ENCODE peak calls at places on chromosomes 7 and 10, in five cellular contexts. F, K, Z, U and H are unnamed samples.

GRCh38 chr7:504221-505081 is 15.2 kb downstream of the PDGFA start:
- DNase-seq in F (no peak), K (no peak), Z (no peak), U (no peak), H (no peak)

GRCh38 chr10:47152861-47153349 is 147.1 kb upstream of the GDF10 start:
- DNase-seq in F (peak; percentile 22), K (no peak), Z (no peak), U (no peak), H (no peak)

GRCh38 chr10:24968349-24968748 is 15.9 kb upstream of the PRTFDC1 start:
- DNase-seq in F (no peak), K (no peak), Z (no peak), U (no peak), H (no peak)

GRCh38 chr7:74013539-74014272 is 14.3 kb upstream of the ELN start:
- DNase-seq in F (no peak), K (no peak), Z (no peak), U (no peak), H (no peak)

GRCh38 chr10:101066146-101066889 is 4.5 kb downstream of the KAZALD1 start:
- DNase-seq in F (peak; percentile 87), K (no peak), Z (peak; percentile 86), U (peak; percentile 82), H (peak; percentile 97)

GRCh38 chr7:108402865-108403264 is 53.4 kb downstream of the NRCAM start:
- DNase-seq in F (no peak), K (no peak), Z (no peak), U (no peak), H (no peak)

GRCh38 chr7:101243786-101244384 is 996 bp downstream of the FIS1 start:
- DNase-seq in F (no peak), K (no peak), Z (no peak), U (peak; percentile 89), H (no peak)

GRCh38 chr7:32293833-32294232 is 196.3 kb downstream of the LSM5 start:
- DNase-seq in F (no peak), K (no peak), Z (no peak), U (no peak), H (no peak)

GRCh38 chr10:69479737-69480412 is 28.6 kb downstream of the TSPAN15 start:
- DNase-seq in F (no peak), K (no peak), Z (no peak), U (no peak), H (no peak)

GRCh38 chr7:69845721-69846495 is 247.6 kb downstream of the AUTS2 start:
- DNase-seq in F (no peak), K (no peak), Z (no peak), U (no peak), H (peak; percentile 69)

GRCh38 chr10:19929466-19930140 is 113.4 kb downstream of the PLXDC2 start:
- DNase-seq in F (no peak), K (no peak), Z (no peak), U (no peak), H (no peak)

GRCh38 chr7:90411510-90411909 is 8.2 kb downstream of the CLDN12 start:
- DNase-seq in F (peak; percentile 10), K (no peak), Z (peak; percentile 9), U (no peak), H (peak; percentile 47)

GRCh38 chr10:91521444-91521843 is 111.3 kb downstream of the HECTD2 start:
- DNase-seq in F (no peak), K (no peak), Z (no peak), U (no peak), H (no peak)

GRCh38 chr10:55283041-55283440 is 482.0 kb upstream of the PCDH15 start:
- DNase-seq in F (no peak), K (no peak), Z (no peak), U (no peak), H (no peak)

GRCh38 chr10:35004651-35005050 is 85.5 kb downstream of the CUL2 start:
- DNase-seq in F (no peak), K (no peak), Z (no peak), U (no peak), H (no peak)

GRCh38 chr10:89861584-89862287 is 160.3 kb downstream of the KIF20B start:
- DNase-seq in F (peak; percentile 40), K (no peak), Z (no peak), U (no peak), H (no peak)

GRCh38 chr10:6383099-6383812 is 180.5 kb downstream of the PFKFB3 start:
- DNase-seq in F (no peak), K (no peak), Z (no peak), U (no peak), H (no peak)

GRCh38 chr10:86759073-86759672 is 2.8 kb downstream of the BMPR1A start:
- DNase-seq in F (no peak), K (no peak), Z (peak; percentile 44), U (no peak), H (no peak)

GRCh38 chr10:8596929-8597472 is 542.5 kb downstream of the GATA3 start:
- DNase-seq in F (no peak), K (no peak), Z (no peak), U (no peak), H (no peak)

GRCh38 chr10:14282271-14282670 is 48.5 kb downstream of the FRMD4A start:
- DNase-seq in F (no peak), K (no peak), Z (no peak), U (no peak), H (no peak)

GRCh38 chr10:117743517-117743916 is 201.0 kb downstream of the EMX2 start:
- DNase-seq in F (no peak), K (no peak), Z (no peak), U (no peak), H (no peak)

GRCh38 chr7:38502289-38502688 is 128.9 kb downstream of the AMPH start:
- DNase-seq in F (no peak), K (no peak), Z (no peak), U (no peak), H (no peak)

GRCh38 chr10:43355749-43356371 is 15.6 kb upstream of the FXYD4 start:
- DNase-seq in F (peak; percentile 83), K (no peak), Z (peak; percentile 25), U (no peak), H (peak; percentile 76)

GRCh38 chr7:78760620-78761355 is 692.7 kb downstream of the MAGI2 start:
- DNase-seq in F (no peak), K (no peak), Z (no peak), U (no peak), H (no peak)

GRCh38 chr10:16155761-16156322 is 281.0 kb upstream of the PTER start:
- DNase-seq in F (no peak), K (no peak), Z (no peak), U (no peak), H (no peak)

GRCh38 chr7:100427762-100428198 is 723 bp downstream of the ZCWPW1 start:
- DNase-seq in F (no peak), K (no peak), Z (no peak), U (no peak), H (no peak)

GRCh38 chr10:132158810-132159209 is 27.9 kb upstream of the DPYSL4 start:
- DNase-seq in F (no peak), K (no peak), Z (no peak), U (no peak), H (no peak)

GRCh38 chr7:54629771-54630170 is 87.6 kb downstream of the VSTM2A start:
- DNase-seq in F (no peak), K (no peak), Z (no peak), U (no peak), H (no peak)

GRCh38 chr10:78542536-78542935 is 508.9 kb downstream of the RPS24 start:
- DNase-seq in F (no peak), K (no peak), Z (no peak), U (no peak), H (no peak)

GRCh38 chr10:48461623-48462481 is 143.0 kb downstream of the ARHGAP22 start:
- DNase-seq in F (no peak), K (no peak), Z (no peak), U (no peak), H (no peak)

DNA sequence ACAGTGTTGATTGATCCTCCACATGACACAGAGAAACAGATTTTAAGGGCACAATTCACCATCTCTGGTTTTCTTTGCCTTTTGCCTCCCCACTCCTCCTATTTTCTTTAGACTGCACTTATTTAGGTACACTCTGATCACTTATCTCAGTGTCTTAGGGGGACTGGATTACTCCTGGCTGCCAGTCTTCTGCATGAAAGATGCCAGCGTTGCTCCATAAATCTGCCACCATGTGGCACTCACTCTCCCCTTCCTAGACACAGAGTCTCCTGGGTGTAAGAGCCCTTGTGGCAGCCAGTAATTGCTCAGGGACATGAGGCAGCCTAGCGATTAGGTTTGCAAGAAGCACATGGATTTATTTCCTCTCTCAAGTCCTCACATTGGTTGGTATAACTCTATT is 34.5 kb upstream of the RBM20 start:
- DNase-seq in F (peak; percentile 15), K (no peak), Z (no peak), U (no peak), H (peak; percentile 67)
- TF ChIP-seq JUND in F (no peak), K (no peak), Z (no peak), U (no peak), H (no peak)

GRCh38 chr7:140542226-140542625 is 62.9 kb upstream of the MKRN1 start:
- DNase-seq in F (no peak), K (no peak), Z (no peak), U (no peak), H (no peak)
- TF ChIP-seq JUND in F (no peak), K (no peak), Z (no peak), U (no peak), H (no peak)

GRCh38 chr7:151711906-151712771 is 164.8 kb downstream of the PRKAG2 start:
- DNase-seq in F (no peak), K (no peak), Z (no peak), U (no peak), H (no peak)
- TF ChIP-seq JUND in F (no peak), K (no peak), Z (no peak), U (no peak), H (no peak)

GRCh38 chr7:98214811-98215321 is 3.6 kb downstream of the BHLHA15 start:
- DNase-seq in F (no peak), K (no peak), Z (no peak), U (peak; percentile 27), H (no peak)

GRCh38 chr7:98217623-98218582 is 6.7 kb downstream of the BHLHA15 start:
- DNase-seq in F (no peak), K (no peak), Z (peak; percentile 38), U (peak; percentile 53), H (peak; percentile 39)

GRCh38 chr7:98216941-98217622 is 5.8 kb downstream of the BHLHA15 start:
- DNase-seq in F (no peak), K (no peak), Z (no peak), U (no peak), H (no peak)

GRCh38 chr7:98213874-98214810 is 2.9 kb downstream of the BHLHA15 start:
- DNase-seq in F (no peak), K (no peak), Z (no peak), U (no peak), H (peak; percentile 53)

DNA sequence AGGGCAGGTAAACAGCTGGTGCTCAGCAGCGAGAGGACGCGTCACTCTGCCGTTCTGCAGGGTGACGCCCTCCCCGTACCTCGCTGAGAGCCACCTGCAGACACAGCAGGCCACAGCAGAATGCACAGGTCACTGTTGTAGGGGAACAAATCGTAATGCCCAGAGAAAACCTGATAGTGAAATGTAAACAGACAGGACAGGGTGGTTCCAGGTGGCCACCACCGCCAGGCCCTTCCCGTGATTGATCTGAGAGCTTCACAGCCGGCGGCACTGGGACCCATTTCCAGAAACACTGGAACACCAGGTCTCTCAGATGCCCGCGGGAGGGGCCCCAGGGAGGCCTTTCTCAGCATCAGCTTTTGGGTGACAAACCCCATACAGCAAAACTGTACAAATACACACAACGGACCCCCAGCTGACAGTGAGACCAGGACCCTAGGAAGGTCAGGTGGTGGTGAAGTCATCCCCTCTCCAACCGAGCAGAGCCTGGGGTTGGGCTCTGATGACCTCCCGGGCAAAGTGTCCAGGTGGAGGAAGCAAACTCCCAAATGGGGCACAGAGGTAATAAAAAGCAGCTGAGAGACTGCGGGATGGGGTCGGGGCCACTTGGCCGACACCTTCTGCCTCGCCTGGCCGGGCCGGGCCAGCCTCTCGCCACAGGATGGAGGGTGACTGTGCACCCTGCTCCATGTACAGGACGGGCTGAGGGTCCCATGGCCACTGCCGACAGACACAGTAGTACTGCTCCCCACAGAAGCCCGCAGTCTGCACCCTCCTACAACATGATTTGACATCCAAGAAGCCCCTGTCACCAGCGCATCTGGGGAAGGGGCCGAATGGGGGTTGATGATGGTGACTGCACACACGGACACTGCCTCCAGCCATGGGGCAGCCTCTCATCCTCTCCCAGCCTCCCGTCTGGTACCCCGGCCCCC is 4.6 kb downstream of the BHLHA15 start:
- DNase-seq in F (no peak), K (no peak), Z (no peak), U (no peak), H (no peak)
- TF ChIP-seq JUND in F (no peak), K (no peak), Z (no peak), U (no peak), H (no peak)